ENCODE peak calls at places on chromosomes 4 and X, in ten cellular contexts. I is lower leg skin, S is colonic mucosa, U is body of pancreas, G is mesendoderm, E is epithelial cell of esophagus, L is cardiac muscle cell, M is lung, J is BE2C, B is hepatocyte. C is an unnamed sample.

GRCh38 chr4:82123934-82124333 is 249.9 kb downstream of the HNRNPD start:
- DNase-seq in I (no peak), U (no peak), E (no peak), B (no peak), J (no peak), G (peak; percentile 40), L (no peak), M (no peak), S (no peak), C (no peak)

GRCh38 chr4:168711197-168712120 is 214.6 kb downstream of the PALLD start:
- DNase-seq in B (no peak), S (no peak), J (no peak), L (peak; percentile 74), I (peak; percentile 31), E (peak; percentile 48), M (no peak), U (no peak), G (no peak), C (peak; percentile 17)

GRCh38 chr4:5887011-5887360 is 5.9 kb downstream of the CRMP1 start:
- DNase-seq in E (no peak), S (no peak), U (no peak), G (no peak), B (no peak), I (no peak), L (no peak), J (no peak), M (no peak), C (no peak)

GRCh38 chr4:107854326-107855030 is 29.7 kb downstream of the SGMS2 start:
- DNase-seq in J (no peak), E (no peak), U (no peak), G (no peak), S (no peak), M (no peak), L (peak; percentile 73), B (no peak), I (no peak), C (no peak)

GRCh38 chrX:5829060-5829459 is 399.6 kb downstream of the NLGN4X start:
- DNase-seq in M (no peak), L (no peak), B (no peak), J (no peak), U (no peak), G (no peak), S (no peak), E (peak; percentile 30), I (no peak), C (no peak)

GRCh38 chr4:91436556-91436955 is 867.2 kb upstream of the GRID2 start:
- DNase-seq in U (no peak), M (no peak), I (no peak), B (no peak), S (no peak), G (no peak), E (no peak), L (no peak), J (no peak), C (no peak)

GRCh38 chr4:99754756-99755155 is 61.9 kb upstream of the DAPP1 start:
- DNase-seq in I (no peak), M (no peak), G (no peak), J (no peak), B (no peak), U (no peak), S (no peak), E (peak; percentile 40), L (peak; percentile 25), C (no peak)

GRCh38 chr4:54586343-54586953 is 71.3 kb upstream of the KIT start:
- DNase-seq in U (no peak), L (peak; percentile 2), S (peak; percentile 58), J (no peak), M (no peak), I (no peak), B (peak; percentile 76), G (no peak), E (peak; percentile 44), C (no peak)

GRCh38 chr4:147731611-147732515 is at the start of gene ARHGAP10:
- DNase-seq in U (peak; percentile 70), I (peak; percentile 71), J (peak; percentile 78), E (peak; percentile 85), L (peak; percentile 90), B (peak; percentile 83), M (peak; percentile 68), S (peak; percentile 65), G (peak; percentile 78), C (peak; percentile 58)

GRCh38 chrX:103789004-103789403 is 12.4 kb downstream of the PLP1 start:
- DNase-seq in U (no peak), M (no peak), E (no peak), L (no peak), B (no peak), J (no peak), S (no peak), I (no peak), G (no peak), C (no peak)

GRCh38 chrX:39896951-39897740 is 200.6 kb downstream of the BCOR start:
- DNase-seq in L (peak; percentile 75), M (peak; percentile 48), I (no peak), J (peak; percentile 35), G (peak; percentile 90), E (peak; percentile 78), U (peak; percentile 38), B (peak; percentile 56), S (no peak), C (peak; percentile 48)

GRCh38 chrX:47623540-47624027 is 3.9 kb upstream of the SYN1 start:
- DNase-seq in G (peak; percentile 91), L (peak; percentile 84), M (no peak), B (peak; percentile 75), U (peak; percentile 72), J (peak; percentile 89), S (peak; percentile 34), E (peak; percentile 67), I (peak; percentile 20), C (no peak)

DNA sequence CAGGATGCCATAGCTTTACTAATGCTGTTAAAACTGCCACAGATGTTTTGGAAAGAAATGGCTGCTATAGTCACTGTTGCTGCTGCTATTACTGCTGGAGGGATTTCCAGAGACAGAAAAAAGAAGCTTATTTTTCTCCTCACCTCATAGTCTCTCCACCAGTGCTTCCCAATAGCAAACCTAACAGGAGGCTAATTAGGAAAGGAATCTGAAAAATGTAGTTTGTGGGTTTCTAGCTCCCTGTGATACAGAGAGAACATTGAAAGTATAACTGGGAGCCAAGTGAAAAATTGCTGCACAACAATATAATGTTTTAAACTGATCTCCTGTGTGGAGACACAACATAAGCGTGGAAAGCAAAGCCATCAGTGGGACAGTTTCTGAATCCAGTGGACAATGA is 8.6 kb upstream of the TSPAN7 start:
- DNase-seq in U (no peak), E (no peak), M (no peak), I (no peak), B (no peak), S (no peak), L (no peak), G (peak; percentile 55), J (no peak), C (no peak)
- H3K4me3 ChIP-seq in U (no peak overlapping the region), E (no peak overlapping the region), M (no peak overlapping the region), I (no peak overlapping the region), B (no peak overlapping the region), S (no peak overlapping the region), L (no peak overlapping the region), G (no peak overlapping the region), J (no peak overlapping the region), C (no peak overlapping the region)

GRCh38 chr4:85474818-85475630 is at the start of gene ARHGAP24:
- DNase-seq in U (peak; percentile 97), G (peak; percentile 97), S (peak; percentile 87), B (peak; percentile 93), L (peak; percentile 99), I (peak; percentile 91), J (peak; percentile 84), E (peak; percentile 97), M (peak; percentile 90), C (peak; percentile 81)

GRCh38 chr4:85474356-85474755 is 594 bp upstream of the ARHGAP24 start:
- DNase-seq in B (no peak), M (no peak), I (no peak), L (no peak), J (no peak), U (no peak), E (no peak), G (no peak), S (no peak), C (no peak)

GRCh38 chr4:85478576-85478975 is 3.6 kb downstream of the ARHGAP24 start:
- DNase-seq in S (no peak), M (no peak), L (peak; percentile 77), J (no peak), I (no peak), B (no peak), E (no peak), G (no peak), U (no peak), C (no peak)

GRCh38 chr4:85477538-85477937 is 2.6 kb downstream of the ARHGAP24 start:
- DNase-seq in J (no peak), G (no peak), M (no peak), L (no peak), B (no peak), S (no peak), I (no peak), U (no peak), E (no peak), C (no peak)

GRCh38 chr4:85475631-85476233 is 782 bp downstream of the ARHGAP24 start:
- DNase-seq in J (peak; percentile 45), U (peak; percentile 44), B (peak; percentile 52), S (peak; percentile 28), L (peak; percentile 67), E (peak; percentile 32), M (no peak), I (no peak), G (no peak), C (no peak)
- H3K4me3 ChIP-seq in J (peak overlapping the region; percentile 73), U (peak overlapping the region; percentile 52), B (peak overlapping the region; percentile 37), S (peak overlapping the region; percentile 47), L (peak overlapping the region; percentile 38), E (peak overlapping the region; percentile 87), M (peak overlapping the region; percentile 53), I (peak overlapping the region; percentile 53), G (no peak overlapping the region), C (peak overlapping the region; percentile 31)

GRCh38 chr4:41433361-41433760 is 104.6 kb upstream of the LIMCH1 start:
- DNase-seq in S (no peak), G (no peak), E (no peak), I (no peak), U (no peak), J (no peak), M (no peak), L (no peak), B (no peak), C (no peak)
- H3K4me3 ChIP-seq in S (no peak overlapping the region), G (no peak overlapping the region), E (no peak overlapping the region), I (no peak overlapping the region), U (no peak overlapping the region), J (no peak overlapping the region), M (no peak overlapping the region), L (no peak overlapping the region), B (no peak overlapping the region), C (no peak overlapping the region)

GRCh38 chr4:184694412-184694956 is 39.4 kb downstream of the CENPU start:
- DNase-seq in S (no peak), B (no peak), J (no peak), G (no peak), U (no peak), I (no peak), M (no peak), L (no peak), E (no peak), C (no peak)
- H3K4me3 ChIP-seq in S (no peak overlapping the region), B (no peak overlapping the region), J (no peak overlapping the region), G (no peak overlapping the region), U (no peak overlapping the region), I (no peak overlapping the region), M (no peak overlapping the region), L (no peak overlapping the region), E (no peak overlapping the region), C (no peak overlapping the region)